ENCODE peak calls at places on chromosomes 1 and 21, in ten cellular contexts. W is HFFc6; K is neural progenitor cell; A is HFF-Myc; L is AML-193; I is endothelial cell; G is midbrain; E is CD4-positive, alpha-beta memory T cell; H is lung; V is iris pigment epithelial cell. X is an unnamed sample.

GRCh38 chr1:220748091-220748934 is at the start of gene MTARC2:
- DNase-seq in W (peak; percentile 58), K (peak; percentile 70), A (peak; percentile 32), L (no peak), I (peak; percentile 44), G (peak; percentile 55), E (no peak), H (peak; percentile 85), V (peak; percentile 55), X (peak; percentile 51)

GRCh38 chr1:3323021-3323790 is 131.3 kb upstream of the ARHGEF16 start:
- DNase-seq in W (no peak), K (peak; percentile 74), A (no peak), L (no peak), I (no peak), G (no peak), E (no peak), H (peak; percentile 66), V (no peak), X (no peak)

GRCh38 chr1:189409774-189410173 is 1067.9 kb downstream of the BRINP3 start:
- DNase-seq in W (no peak), K (no peak), A (no peak), L (no peak), I (no peak), G (no peak), E (no peak), H (no peak), V (no peak), X (no peak)

GRCh38 chr1:200428482-200429205 is 18.8 kb upstream of the ZNF281 start:
- DNase-seq in W (peak; percentile 39), K (no peak), A (no peak), L (no peak), I (no peak), G (no peak), E (no peak), H (no peak), V (peak; percentile 69), X (peak; percentile 75)

GRCh38 chr1:55823521-55824296 is 608.5 kb upstream of the USP24 start:
- DNase-seq in W (peak; percentile 40), K (no peak), A (no peak), L (no peak), I (no peak), G (no peak), E (no peak), H (no peak), V (peak; percentile 35), X (peak; percentile 22)

GRCh38 chr1:31705080-31705866 is 1.5 kb upstream of the COL16A1 start:
- DNase-seq in W (peak; percentile 43), K (peak; percentile 68), A (no peak), L (peak; percentile 2), I (peak; percentile 28), G (peak; percentile 50), E (peak; percentile 46), H (peak; percentile 37), V (peak; percentile 53), X (peak; percentile 78)

GRCh38 chr21:38733973-38734546 is 71.7 kb upstream of the ETS2 start:
- DNase-seq in W (peak; percentile 74), K (peak; percentile 88), A (peak; percentile 48), L (peak; percentile 60), I (peak; percentile 95), G (peak; percentile 82), E (peak; percentile 64), H (peak; percentile 92), V (peak; percentile 80), X (peak; percentile 87)

GRCh38 chr1:115506523-115507255 is 135.1 kb upstream of the VANGL1 start:
- DNase-seq in W (no peak), K (no peak), A (no peak), L (no peak), I (no peak), G (no peak), E (no peak), H (no peak), V (no peak), X (no peak)

GRCh38 chr21:46226920-46227599 is 1.5 kb downstream of the LSS start:
- DNase-seq in W (peak; percentile 12), K (no peak), A (no peak), L (no peak), I (no peak), G (no peak), E (no peak), H (no peak), V (peak; percentile 81), X (peak; percentile 88)